ENCODE peak calls at places on chromosomes 7 and 10, in six cellular contexts. I, Z, A, X, R and W are unnamed samples.

GRCh38 chr7:85030893-85031292 is 156.0 kb downstream of the SEMA3D start:
- DNase-seq in I (no peak), X (no peak), R (peak), Z (peak), A (peak), W (no peak)

GRCh38 chr10:97494863-97495506 is 3.2 kb downstream of the MMS19 start:
- DNase-seq in A (peak), Z (no peak), X (no peak), I (no peak), R (no peak), W (no peak)

GRCh38 chr7:145269418-145270161 is 433.7 kb upstream of the TPK1 start:
- DNase-seq in I (no peak), Z (no peak), A (no peak), X (no peak), R (no peak), W (no peak)

GRCh38 chr7:94679341-94679740 is 23.4 kb upstream of the SGCE start:
- DNase-seq in X (no peak), I (no peak), Z (no peak), A (no peak), R (no peak), W (no peak)

GRCh38 chr10:119575506-119575905 is 21.3 kb downstream of the TIAL1 start:
- DNase-seq in I (no peak), Z (no peak), X (no peak), A (no peak), R (no peak), W (no peak)

GRCh38 chr10:75718996-75719395 is 287.6 kb downstream of the LRMDA start:
- DNase-seq in X (no peak), A (no peak), I (no peak), Z (no peak), R (no peak), W (no peak)

GRCh38 chr10:77452952-77453564 is 184.6 kb downstream of the KCNMA1 start:
- DNase-seq in X (no peak), R (no peak), I (no peak), Z (no peak), A (no peak), W (no peak)

GRCh38 chr7:36180121-36180520 is 27.1 kb downstream of the EEPD1 start:
- DNase-seq in R (no peak), Z (no peak), I (no peak), X (no peak), A (no peak), W (no peak)

GRCh38 chr7:111869266-111869665 is 307.0 kb upstream of the IMMP2L start:
- DNase-seq in X (no peak), I (no peak), R (no peak), Z (no peak), A (no peak), W (no peak)

GRCh38 chr10:22010973-22011408 is 7.5 kb upstream of the DNAJC1 start:
- DNase-seq in R (peak), X (no peak), I (no peak), Z (peak), A (peak), W (no peak)

GRCh38 chr7:30924624-30925023 is 13.0 kb downstream of the AQP1 start:
- DNase-seq in I (no peak), X (no peak), R (no peak), Z (no peak), A (no peak), W (no peak)

GRCh38 chr10:85919358-85920022 is 447.1 kb downstream of the GRID1 start:
- DNase-seq in I (no peak), Z (no peak), R (no peak), X (no peak), A (no peak), W (no peak)

GRCh38 chr7:131302876-131303707 is 24.6 kb upstream of the MKLN1 start:
- DNase-seq in Z (peak), R (no peak), A (peak), X (no peak), I (peak), W (no peak)

GRCh38 chr10:75653761-75654160 is 222.3 kb downstream of the LRMDA start:
- DNase-seq in Z (no peak), R (no peak), X (no peak), A (no peak), I (no peak), W (no peak)